ENCODE peak calls at places on chromosome 2, in ten cellular contexts. One of them, this sample, is unnamed.
A peak's percentile ranks its signal among the peaks of the same experiment; 100 is the strongest.

GRCh38 chr2:67871696-67872320 is 191.0 kb downstream of the C1D start:
- DNase-seq in foreskin fibroblast: peak; percentile 93
- DNase-seq in GM23338: no peak
- DNase-seq in endothelial cell: no peak
- DNase-seq in fibroblast of mammary gland: peak; percentile 77
- DNase-seq in GM13976: no peak
- DNase-seq in PC-9: peak; percentile 32
- DNase-seq in CD4-positive, alpha-beta T cell: no peak
- DNase-seq in AG09309: peak; percentile 95
- DNase-seq in nephron progenitor cell: no peak
- DNase-seq in this sample: no peak

GRCh38 chr2:73915437-73915993 is 11.2 kb upstream of the DGUOK start:
- DNase-seq in nephron progenitor cell: no peak
- DNase-seq in GM23338: no peak
- DNase-seq in AG09309: no peak
- DNase-seq in endothelial cell: no peak
- DNase-seq in fibroblast of mammary gland: no peak
- DNase-seq in CD4-positive, alpha-beta T cell: no peak
- DNase-seq in GM13976: no peak
- DNase-seq in foreskin fibroblast: no peak
- DNase-seq in PC-9: no peak
- DNase-seq in this sample: no peak

GRCh38 chr2:69375494-69376353 is 11.3 kb downstream of the GFPT1 start:
- DNase-seq in CD4-positive, alpha-beta T cell: no peak
- DNase-seq in nephron progenitor cell: no peak
- DNase-seq in endothelial cell: peak; percentile 28
- DNase-seq in fibroblast of mammary gland: peak; percentile 53
- DNase-seq in GM23338: peak; percentile 79
- DNase-seq in GM13976: peak; percentile 47
- DNase-seq in foreskin fibroblast: no peak
- DNase-seq in AG09309: no peak
- DNase-seq in PC-9: no peak
- DNase-seq in this sample: no peak

GRCh38 chr2:86055314-86055713 is 50.4 kb downstream of the POLR1A start:
- DNase-seq in endothelial cell: no peak
- DNase-seq in CD4-positive, alpha-beta T cell: no peak
- DNase-seq in GM23338: no peak
- DNase-seq in nephron progenitor cell: no peak
- DNase-seq in foreskin fibroblast: no peak
- DNase-seq in GM13976: no peak
- DNase-seq in fibroblast of mammary gland: no peak
- DNase-seq in AG09309: no peak
- DNase-seq in PC-9: no peak
- DNase-seq in this sample: no peak

GRCh38 chr2:85753525-85754312 is at the start of gene ATOH8:
- DNase-seq in GM23338: peak; percentile 87
- DNase-seq in PC-9: no peak
- DNase-seq in GM13976: peak; percentile 78
- DNase-seq in foreskin fibroblast: peak; percentile 57
- DNase-seq in endothelial cell: peak; percentile 60
- DNase-seq in nephron progenitor cell: peak; percentile 69
- DNase-seq in fibroblast of mammary gland: peak; percentile 61
- DNase-seq in CD4-positive, alpha-beta T cell: no peak
- DNase-seq in AG09309: no peak
- DNase-seq in this sample: no peak

GRCh38 chr2:237530472-237531433 is 35.6 kb upstream of the PRLH start:
- DNase-seq in GM23338: no peak
- DNase-seq in nephron progenitor cell: no peak
- DNase-seq in AG09309: no peak
- DNase-seq in GM13976: no peak
- DNase-seq in PC-9: no peak
- DNase-seq in foreskin fibroblast: no peak
- DNase-seq in fibroblast of mammary gland: no peak
- DNase-seq in endothelial cell: no peak
- DNase-seq in CD4-positive, alpha-beta T cell: no peak
- DNase-seq in this sample: no peak

GRCh38 chr2:240960309-240960962 is 38.0 kb upstream of the SNED1 start:
- DNase-seq in foreskin fibroblast: peak; percentile 65
- DNase-seq in PC-9: no peak
- DNase-seq in GM23338: no peak
- DNase-seq in CD4-positive, alpha-beta T cell: no peak
- DNase-seq in nephron progenitor cell: peak; percentile 49
- DNase-seq in fibroblast of mammary gland: peak; percentile 79
- DNase-seq in endothelial cell: no peak
- DNase-seq in GM13976: peak; percentile 23
- DNase-seq in AG09309: no peak
- DNase-seq in this sample: no peak

GRCh38 chr2:16055848-16056580 is 115.7 kb downstream of the MYCN start:
- DNase-seq in CD4-positive, alpha-beta T cell: no peak
- DNase-seq in nephron progenitor cell: no peak
- DNase-seq in foreskin fibroblast: no peak
- DNase-seq in AG09309: no peak
- DNase-seq in PC-9: no peak
- DNase-seq in GM23338: no peak
- DNase-seq in endothelial cell: no peak
- DNase-seq in GM13976: peak; percentile 65
- DNase-seq in fibroblast of mammary gland: no peak
- DNase-seq in this sample: peak; percentile 76

GRCh38 chr2:233865838-233866237 is 2.3 kb downstream of the MSL3B start:
- DNase-seq in foreskin fibroblast: no peak
- DNase-seq in AG09309: no peak
- DNase-seq in PC-9: no peak
- DNase-seq in GM13976: no peak
- DNase-seq in CD4-positive, alpha-beta T cell: no peak
- DNase-seq in endothelial cell: no peak
- DNase-seq in fibroblast of mammary gland: no peak
- DNase-seq in GM23338: peak; percentile 71
- DNase-seq in nephron progenitor cell: no peak
- DNase-seq in this sample: no peak

GRCh38 chr2:219434718-219435525 is at the start of gene SPEG:
- DNase-seq in foreskin fibroblast: no peak
- DNase-seq in GM13976: no peak
- DNase-seq in endothelial cell: no peak
- DNase-seq in GM23338: peak; percentile 62
- DNase-seq in nephron progenitor cell: no peak
- DNase-seq in CD4-positive, alpha-beta T cell: no peak
- DNase-seq in PC-9: no peak
- DNase-seq in AG09309: no peak
- DNase-seq in fibroblast of mammary gland: no peak
- DNase-seq in this sample: no peak

GRCh38 chr2:206422493-206422892 is 20.8 kb upstream of the ADAM23 start:
- DNase-seq in foreskin fibroblast: no peak
- DNase-seq in endothelial cell: no peak
- DNase-seq in PC-9: no peak
- DNase-seq in CD4-positive, alpha-beta T cell: no peak
- DNase-seq in fibroblast of mammary gland: no peak
- DNase-seq in GM13976: no peak
- DNase-seq in GM23338: no peak
- DNase-seq in nephron progenitor cell: no peak
- DNase-seq in AG09309: no peak
- DNase-seq in this sample: no peak

GRCh38 chr2:133760366-133760765 is 192.1 kb upstream of the NCKAP5 start:
- DNase-seq in GM13976: no peak
- DNase-seq in CD4-positive, alpha-beta T cell: no peak
- DNase-seq in AG09309: peak; percentile 57
- DNase-seq in nephron progenitor cell: no peak
- DNase-seq in foreskin fibroblast: peak; percentile 65
- DNase-seq in PC-9: no peak
- DNase-seq in endothelial cell: no peak
- DNase-seq in GM23338: no peak
- DNase-seq in fibroblast of mammary gland: peak; percentile 12
- DNase-seq in this sample: no peak

GRCh38 chr2:33475381-33476099 is 909 bp upstream of the RASGRP3 start:
- DNase-seq in GM23338: peak; percentile 90
- DNase-seq in GM13976: peak; percentile 68
- DNase-seq in fibroblast of mammary gland: peak; percentile 79
- DNase-seq in endothelial cell: peak; percentile 68
- DNase-seq in CD4-positive, alpha-beta T cell: peak; percentile 80
- DNase-seq in AG09309: no peak
- DNase-seq in nephron progenitor cell: peak; percentile 69
- DNase-seq in foreskin fibroblast: peak; percentile 71
- DNase-seq in PC-9: peak; percentile 69
- DNase-seq in this sample: peak; percentile 92

GRCh38 chr2:181751266-181752030 is 71.1 kb upstream of the NEUROD1 start:
- DNase-seq in foreskin fibroblast: no peak
- DNase-seq in fibroblast of mammary gland: no peak
- DNase-seq in CD4-positive, alpha-beta T cell: no peak
- DNase-seq in PC-9: no peak
- DNase-seq in AG09309: no peak
- DNase-seq in GM13976: no peak
- DNase-seq in GM23338: no peak
- DNase-seq in nephron progenitor cell: no peak
- DNase-seq in endothelial cell: no peak
- DNase-seq in this sample: no peak

GRCh38 chr2:150063432-150063889 is 424.0 kb downstream of the RND3 start:
- DNase-seq in PC-9: no peak
- DNase-seq in GM23338: no peak
- DNase-seq in AG09309: no peak
- DNase-seq in GM13976: no peak
- DNase-seq in foreskin fibroblast: peak; percentile 77
- DNase-seq in nephron progenitor cell: no peak
- DNase-seq in CD4-positive, alpha-beta T cell: no peak
- DNase-seq in fibroblast of mammary gland: peak; percentile 86
- DNase-seq in endothelial cell: no peak
- DNase-seq in this sample: no peak

GRCh38 chr2:9100080-9100876 is 96.8 kb upstream of the MBOAT2 start:
- DNase-seq in CD4-positive, alpha-beta T cell: no peak
- DNase-seq in AG09309: no peak
- DNase-seq in GM13976: peak; percentile 64
- DNase-seq in nephron progenitor cell: no peak
- DNase-seq in GM23338: no peak
- DNase-seq in fibroblast of mammary gland: no peak
- DNase-seq in endothelial cell: no peak
- DNase-seq in PC-9: no peak
- DNase-seq in foreskin fibroblast: no peak
- DNase-seq in this sample: no peak
- TF ChIP-seq CTCF in CD4-positive, alpha-beta T cell: no peak
- TF ChIP-seq CTCF in AG09309: no peak
- TF ChIP-seq CTCF in GM13976: no peak
- TF ChIP-seq CTCF in nephron progenitor cell: no peak
- TF ChIP-seq CTCF in GM23338: no peak
- TF ChIP-seq CTCF in fibroblast of mammary gland: no peak
- TF ChIP-seq CTCF in endothelial cell: no peak
- TF ChIP-seq CTCF in PC-9: no peak
- TF ChIP-seq CTCF in foreskin fibroblast: no peak
- TF ChIP-seq CTCF in this sample: no peak

GRCh38 chr2:180359522-180360282 is 352.6 kb upstream of the CWC22 start:
- DNase-seq in GM13976: no peak
- DNase-seq in fibroblast of mammary gland: peak; percentile 10
- DNase-seq in endothelial cell: no peak
- DNase-seq in nephron progenitor cell: no peak
- DNase-seq in CD4-positive, alpha-beta T cell: no peak
- DNase-seq in AG09309: no peak
- DNase-seq in GM23338: peak; percentile 10
- DNase-seq in PC-9: peak; percentile 79
- DNase-seq in foreskin fibroblast: no peak
- DNase-seq in this sample: peak; percentile 30
- TF ChIP-seq CTCF in GM13976: no peak
- TF ChIP-seq CTCF in fibroblast of mammary gland: peak; percentile 17
- TF ChIP-seq CTCF in endothelial cell: no peak
- TF ChIP-seq CTCF in nephron progenitor cell: no peak
- TF ChIP-seq CTCF in CD4-positive, alpha-beta T cell: no peak
- TF ChIP-seq CTCF in AG09309: peak; percentile 7
- TF ChIP-seq CTCF in GM23338: peak; percentile 59
- TF ChIP-seq CTCF in PC-9: peak; percentile 35
- TF ChIP-seq CTCF in foreskin fibroblast: no peak
- TF ChIP-seq CTCF in this sample: peak; percentile 35

DNA sequence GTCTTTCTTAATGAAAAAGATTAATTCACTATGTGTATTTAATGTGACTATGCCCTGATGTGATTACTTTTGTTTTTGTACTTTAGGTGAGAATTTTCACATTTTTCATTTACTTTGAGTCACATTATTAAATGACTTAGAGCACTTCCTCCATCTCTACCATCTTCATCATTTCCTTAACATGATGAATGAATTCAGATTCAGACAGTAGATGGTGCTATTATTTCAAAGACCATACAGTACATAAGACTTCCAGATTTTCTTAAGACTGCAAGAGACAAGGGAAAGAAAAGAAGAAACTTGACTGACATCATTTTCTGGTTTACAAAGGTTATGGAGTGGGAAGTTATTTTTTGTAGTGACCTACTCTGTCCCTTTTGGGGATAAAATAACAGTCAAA is 1010.6 kb upstream of the NXPH2 start:
- DNase-seq in AG09309: no peak
- DNase-seq in foreskin fibroblast: no peak
- DNase-seq in CD4-positive, alpha-beta T cell: no peak
- DNase-seq in GM13976: peak; percentile 22
- DNase-seq in endothelial cell: no peak
- DNase-seq in nephron progenitor cell: no peak
- DNase-seq in fibroblast of mammary gland: peak; percentile 35
- DNase-seq in GM23338: peak; percentile 50
- DNase-seq in PC-9: no peak
- DNase-seq in this sample: no peak
- TF ChIP-seq CTCF in AG09309: no peak
- TF ChIP-seq CTCF in foreskin fibroblast: no peak
- TF ChIP-seq CTCF in CD4-positive, alpha-beta T cell: no peak
- TF ChIP-seq CTCF in GM13976: no peak
- TF ChIP-seq CTCF in endothelial cell: no peak
- TF ChIP-seq CTCF in nephron progenitor cell: no peak
- TF ChIP-seq CTCF in fibroblast of mammary gland: peak; percentile 19
- TF ChIP-seq CTCF in GM23338: no peak
- TF ChIP-seq CTCF in PC-9: peak; percentile 54
- TF ChIP-seq CTCF in this sample: no peak

GRCh38 chr2:43224571-43225092 is 1.8 kb downstream of the ZFP36L2 start:
- DNase-seq in PC-9: peak; percentile 43
- DNase-seq in foreskin fibroblast: no peak
- DNase-seq in nephron progenitor cell: peak; percentile 60
- DNase-seq in GM13976: no peak
- DNase-seq in endothelial cell: peak; percentile 25
- DNase-seq in CD4-positive, alpha-beta T cell: peak; percentile 35
- DNase-seq in fibroblast of mammary gland: no peak
- DNase-seq in AG09309: no peak
- DNase-seq in GM23338: peak; percentile 51
- DNase-seq in this sample: no peak

GRCh38 chr2:43225093-43225787 is 1.2 kb downstream of the ZFP36L2 start:
- DNase-seq in endothelial cell: peak; percentile 28
- DNase-seq in AG09309: no peak
- DNase-seq in fibroblast of mammary gland: peak; percentile 59
- DNase-seq in GM23338: peak; percentile 60
- DNase-seq in foreskin fibroblast: peak; percentile 67
- DNase-seq in PC-9: peak; percentile 71
- DNase-seq in CD4-positive, alpha-beta T cell: peak; percentile 53
- DNase-seq in nephron progenitor cell: peak; percentile 54
- DNase-seq in GM13976: no peak
- DNase-seq in this sample: no peak

GRCh38 chr2:43222472-43223146 is 3.8 kb downstream of the ZFP36L2 start:
- DNase-seq in GM13976: no peak
- DNase-seq in nephron progenitor cell: no peak
- DNase-seq in GM23338: no peak
- DNase-seq in PC-9: no peak
- DNase-seq in AG09309: no peak
- DNase-seq in fibroblast of mammary gland: peak; percentile 59
- DNase-seq in endothelial cell: no peak
- DNase-seq in foreskin fibroblast: no peak
- DNase-seq in CD4-positive, alpha-beta T cell: no peak
- DNase-seq in this sample: no peak

GRCh38 chr2:43223412-43224040 is 2.9 kb downstream of the ZFP36L2 start:
- DNase-seq in foreskin fibroblast: no peak
- DNase-seq in fibroblast of mammary gland: peak; percentile 52
- DNase-seq in CD4-positive, alpha-beta T cell: no peak
- DNase-seq in endothelial cell: no peak
- DNase-seq in AG09309: no peak
- DNase-seq in GM23338: no peak
- DNase-seq in GM13976: no peak
- DNase-seq in PC-9: no peak
- DNase-seq in nephron progenitor cell: no peak
- DNase-seq in this sample: no peak

GRCh38 chr2:43224131-43224570 is 2.3 kb downstream of the ZFP36L2 start:
- DNase-seq in fibroblast of mammary gland: peak; percentile 53
- DNase-seq in endothelial cell: peak; percentile 76
- DNase-seq in GM13976: peak; percentile 67
- DNase-seq in AG09309: no peak
- DNase-seq in PC-9: peak; percentile 70
- DNase-seq in nephron progenitor cell: peak; percentile 78
- DNase-seq in GM23338: peak; percentile 85
- DNase-seq in CD4-positive, alpha-beta T cell: peak; percentile 67
- DNase-seq in foreskin fibroblast: peak; percentile 50
- DNase-seq in this sample: no peak
- TF ChIP-seq CTCF in fibroblast of mammary gland: no peak
- TF ChIP-seq CTCF in endothelial cell: peak; percentile 22
- TF ChIP-seq CTCF in GM13976: peak; percentile 48
- TF ChIP-seq CTCF in AG09309: peak; percentile 71
- TF ChIP-seq CTCF in PC-9: peak; percentile 64
- TF ChIP-seq CTCF in nephron progenitor cell: peak; percentile 28
- TF ChIP-seq CTCF in GM23338: peak; percentile 76
- TF ChIP-seq CTCF in CD4-positive, alpha-beta T cell: peak; percentile 37
- TF ChIP-seq CTCF in foreskin fibroblast: peak; percentile 32
- TF ChIP-seq CTCF in this sample: peak; percentile 59